ENCODE peak calls at places on chromosomes 16 and 17, in eight cellular contexts. Z is left lung; W is CD4-positive, alpha-beta memory T cell; H is right cardiac atrium; K is stomach; F is right atrium auricular region; M is neural progenitor cell; D is H9. L is an unnamed sample.
A peak's percentile ranks its signal among the peaks of the same experiment; 100 is the strongest.

GRCh38 chr17:51372345-51373004 is 112.1 kb downstream of the UTP18 start:
- DNase-seq in Z (no peak), W (no peak), H (peak; percentile 32), K (no peak), F (no peak), M (peak; percentile 19), D (peak; percentile 89), L (peak; percentile 68)

GRCh38 chr16:19898924-19899604 is 14.4 kb upstream of the GPRC5B start:
- DNase-seq in Z (no peak), W (peak; percentile 21), H (no peak), K (peak; percentile 46), F (no peak), M (peak; percentile 72), D (peak; percentile 71), L (peak; percentile 64)

GRCh38 chr17:74877592-74878543 is 5.1 kb upstream of the FDXR start:
- DNase-seq in Z (no peak), W (no peak), H (peak; percentile 66), K (peak; percentile 77), F (no peak), M (no peak), D (no peak), L (peak; percentile 38)

GRCh38 chr16:53465606-53466290 is 31.5 kb downstream of the RBL2 start:
- DNase-seq in Z (no peak), W (no peak), H (no peak), K (no peak), F (no peak), M (no peak), D (no peak), L (peak; percentile 38)

GRCh38 chr16:13012591-13012990 is 111.2 kb downstream of the SHISA9 start:
- DNase-seq in Z (no peak), W (no peak), H (no peak), K (no peak), F (no peak), M (peak; percentile 25), D (peak; percentile 48), L (no peak)

GRCh38 chr17:79609616-79610150 is 1.2 kb downstream of the RBFOX3 start:
- DNase-seq in Z (no peak), W (no peak), H (no peak), K (no peak), F (no peak), M (peak; percentile 67), D (peak; percentile 55), L (no peak)

GRCh38 chr17:48542956-48543853 is 1.7 kb downstream of the HOXB2 start:
- DNase-seq in Z (peak; percentile 74), W (peak; percentile 57), H (peak; percentile 47), K (no peak), F (no peak), M (peak; percentile 79), D (peak; percentile 79), L (peak; percentile 75)

GRCh38 chr17:74919440-74920305 is 3.4 kb downstream of the USH1G start:
- DNase-seq in Z (no peak), W (no peak), H (no peak), K (peak; percentile 33), F (no peak), M (peak; percentile 56), D (peak; percentile 86), L (peak; percentile 65)

GRCh38 chr16:70430667-70431536 is 8.0 kb downstream of the ST3GAL2 start:
- DNase-seq in Z (no peak), W (peak; percentile 62), H (no peak), K (no peak), F (no peak), M (no peak), D (peak; percentile 69), L (peak; percentile 12)

GRCh38 chr16:9114842-9115241 is 23.4 kb downstream of the HAPSTR1 start:
- DNase-seq in Z (no peak), W (no peak), H (no peak), K (no peak), F (no peak), M (no peak), D (no peak), L (no peak)

GRCh38 chr16:88003316-88003715 is 52.1 kb downstream of the BANP start:
- DNase-seq in Z (peak; percentile 34), W (no peak), H (no peak), K (peak; percentile 8), F (no peak), M (no peak), D (no peak), L (no peak)

GRCh38 chr16:69937465-69937951 is 13.6 kb upstream of the CLEC18A start:
- DNase-seq in Z (no peak), W (no peak), H (no peak), K (no peak), F (no peak), M (peak; percentile 21), D (no peak), L (peak; percentile 18)

GRCh38 chr17:41725134-41725533 is 9.3 kb downstream of the HAP1 start:
- DNase-seq in Z (no peak), W (no peak), H (no peak), K (no peak), F (no peak), M (no peak), D (no peak), L (no peak)

GRCh38 chr16:86789621-86790051 is 211.3 kb downstream of the FOXL1 start:
- DNase-seq in Z (no peak), W (no peak), H (no peak), K (no peak), F (no peak), M (peak; percentile 74), D (no peak), L (peak; percentile 45)

GRCh38 chr17:1562178-1562643 is 381 bp downstream of the PITPNA start:
- DNase-seq in Z (peak; percentile 92), W (no peak), H (peak; percentile 67), K (peak; percentile 50), F (no peak), M (no peak), D (peak; percentile 65), L (peak; percentile 68)

GRCh38 chr17:17819111-17819510 is 17.7 kb downstream of the SREBF1 start:
- DNase-seq in Z (no peak), W (no peak), H (no peak), K (no peak), F (no peak), M (no peak), D (no peak), L (no peak)

GRCh38 chr16:1279945-1280589 is 24.2 kb downstream of the TPSD1 start:
- DNase-seq in Z (no peak), W (no peak), H (no peak), K (no peak), F (no peak), M (no peak), D (no peak), L (no peak)

GRCh38 chr16:53129281-53130192 is 74.7 kb downstream of the CHD9 start:
- DNase-seq in Z (no peak), W (no peak), H (no peak), K (no peak), F (no peak), M (no peak), D (no peak), L (peak; percentile 55)

GRCh38 chr17:82463881-82464566 is 5.5 kb downstream of the NARF start:
- DNase-seq in Z (peak; percentile 8), W (no peak), H (no peak), K (no peak), F (no peak), M (no peak), D (no peak), L (no peak)

GRCh38 chr17:59521465-59522126 is 43.8 kb upstream of the DHX40 start:
- DNase-seq in Z (no peak), W (peak; percentile 40), H (peak; percentile 39), K (peak; percentile 58), F (peak; percentile 61), M (peak; percentile 73), D (peak; percentile 84), L (peak; percentile 71)

GRCh38 chr16:49833055-49833454 is 22.9 kb downstream of the ZNF423 start:
- DNase-seq in Z (no peak), W (no peak), H (peak; percentile 83), K (no peak), F (peak; percentile 88), M (no peak), D (no peak), L (peak; percentile 6)
- H3K4me1 ChIP-seq in Z (peaks cover 21% of the 10 kb centered on the region), W (no peaks in the 10 kb centered on the region), H (peaks cover 43% of the 10 kb centered on the region), K (peaks cover 15% of the 10 kb centered on the region), F (no peaks in the 10 kb centered on the region), M (peaks cover 62% of the 10 kb centered on the region), D (peaks cover 8% of the 10 kb centered on the region), L (no peaks in the 10 kb centered on the region)

DNA sequence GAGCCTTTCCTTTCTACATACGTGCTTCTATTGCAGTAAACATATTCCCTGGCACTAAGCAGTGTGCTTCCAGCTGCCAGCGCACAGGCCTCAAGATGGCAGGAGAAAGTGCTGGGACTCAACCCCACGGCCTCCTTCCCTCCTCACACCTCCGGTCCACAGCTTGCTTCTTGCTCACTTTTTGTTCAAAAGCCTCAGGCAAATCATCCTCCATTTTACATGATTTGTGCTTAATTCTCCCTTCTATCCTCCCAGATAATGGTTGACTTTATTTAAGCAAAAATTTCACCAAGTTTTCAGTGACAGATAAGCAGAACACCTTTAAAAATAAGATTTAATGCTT is 5.5 kb downstream of the CDK5R1 start:
- DNase-seq in Z (no peak), W (no peak), H (no peak), K (no peak), F (no peak), M (no peak), D (no peak), L (no peak)
- H3K27ac ChIP-seq in Z (no peak overlapping the region), W (peak overlapping the region; percentile 23), H (no peak overlapping the region), K (no peak overlapping the region), F (no peak overlapping the region), M (no peak overlapping the region), D (no peak overlapping the region), L (no peak overlapping the region)

GRCh38 chr16:2532494-2533141 is 1.4 kb upstream of the CEMP1 start:
- DNase-seq in Z (peak; percentile 89), W (peak; percentile 80), H (peak; percentile 57), K (peak; percentile 88), F (no peak), M (peak; percentile 22), D (peak; percentile 88), L (peak; percentile 60)

GRCh38 chr16:2537451-2538379 is at the start of gene PDPK1:
- DNase-seq in Z (peak; percentile 98), W (peak; percentile 97), H (peak; percentile 95), K (peak; percentile 94), F (peak; percentile 90), M (peak; percentile 99), D (peak; percentile 95), L (peak; percentile 98)

GRCh38 chr16:2533912-2534311 is 2.7 kb upstream of the CEMP1 start:
- DNase-seq in Z (peak; percentile 50), W (no peak), H (no peak), K (no peak), F (no peak), M (no peak), D (no peak), L (no peak)

GRCh38 chr16:2531696-2532493 is 687 bp upstream of the CEMP1 start:
- DNase-seq in Z (peak; percentile 100), W (peak; percentile 96), H (peak; percentile 99), K (peak; percentile 99), F (peak; percentile 99), M (peak; percentile 99), D (peak; percentile 98), L (peak; percentile 100)

GRCh38 chr16:2535644-2536021 is 2.2 kb upstream of the PDPK1 start:
- DNase-seq in Z (peak; percentile 65), W (no peak), H (peak; percentile 42), K (no peak), F (no peak), M (no peak), D (no peak), L (peak; percentile 90)
- H3K4me1 ChIP-seq in Z (peaks cover 73% of the 10 kb centered on the region), W (peaks cover 35% of the 10 kb centered on the region), H (peaks cover 7% of the 10 kb centered on the region), K (peaks cover 41% of the 10 kb centered on the region), F (no peaks in the 10 kb centered on the region), M (no peaks in the 10 kb centered on the region), D (no peaks in the 10 kb centered on the region), L (peaks cover 28% of the 10 kb centered on the region)

GRCh38 chr16:89445166-89445565 is 45.2 kb downstream of the ANKRD11 start:
- DNase-seq in Z (no peak), W (no peak), H (no peak), K (no peak), F (no peak), M (no peak), D (no peak), L (no peak)
- H3K27ac ChIP-seq in Z (peak overlapping the region; percentile 46), W (no peak overlapping the region), H (no peak overlapping the region), K (no peak overlapping the region), F (no peak overlapping the region), M (no peak overlapping the region), D (no peak overlapping the region), L (no peak overlapping the region)